ENCODE peak calls at places on chromosomes 7 and 10, in eight cellular contexts. F, E, N, L, U, A, W and M are unnamed samples.

GRCh38 chr7:150854066-150855000 is 2.0 kb downstream of the AOC1 start:
- DNase-seq in F (no peak), E (no peak), N (no peak), L (no peak), U (no peak), A (no peak), W (no peak), M (no peak)

GRCh38 chr7:27972272-27972671 is 208.3 kb downstream of the JAZF1 start:
- DNase-seq in F (no peak), E (peak; percentile 7), N (no peak), L (no peak), U (no peak), A (no peak), W (no peak), M (no peak)

GRCh38 chr7:47574473-47575328 is 7.2 kb downstream of the TNS3 start:
- DNase-seq in F (peak; percentile 59), E (no peak), N (no peak), L (no peak), U (peak; percentile 75), A (peak; percentile 40), W (peak; percentile 66), M (no peak)

GRCh38 chr10:61825617-61826016 is 75.9 kb upstream of the ARID5B start:
- DNase-seq in F (no peak), E (no peak), N (no peak), L (no peak), U (no peak), A (no peak), W (no peak), M (no peak)

GRCh38 chr10:132208489-132209050 is 21.8 kb downstream of the DPYSL4 start:
- DNase-seq in F (no peak), E (no peak), N (peak; percentile 56), L (no peak), U (no peak), A (no peak), W (peak; percentile 86), M (no peak)

GRCh38 chr7:153401795-153402720 is 642.5 kb downstream of the ACTR3B start:
- DNase-seq in F (no peak), E (no peak), N (no peak), L (no peak), U (no peak), A (no peak), W (no peak), M (no peak)

GRCh38 chr7:74029094-74029785 is 1.3 kb downstream of the ELN start:
- DNase-seq in F (no peak), E (no peak), N (peak; percentile 67), L (no peak), U (no peak), A (no peak), W (peak; percentile 53), M (no peak)

GRCh38 chr10:31204090-31204489 is 114.9 kb upstream of the ZEB1 start:
- DNase-seq in F (no peak), E (no peak), N (no peak), L (no peak), U (no peak), A (no peak), W (peak; percentile 72), M (no peak)

GRCh38 chr7:6443372-6443941 is 4.3 kb downstream of the DAGLB start:
- DNase-seq in F (peak; percentile 59), E (no peak), N (no peak), L (no peak), U (no peak), A (no peak), W (peak; percentile 3), M (no peak)

GRCh38 chr7:6438427-6438826 is 9.3 kb downstream of the DAGLB start:
- DNase-seq in F (no peak), E (no peak), N (no peak), L (no peak), U (no peak), A (no peak), W (no peak), M (no peak)

GRCh38 chr7:6440381-6440780 is 7.4 kb downstream of the DAGLB start:
- DNase-seq in F (no peak), E (no peak), N (no peak), L (no peak), U (no peak), A (no peak), W (no peak), M (no peak)

GRCh38 chr7:6444516-6445269 is 3.1 kb downstream of the DAGLB start:
- DNase-seq in F (no peak), E (no peak), N (no peak), L (no peak), U (no peak), A (no peak), W (no peak), M (no peak)

GRCh38 chr7:6442114-6442513 is 5.6 kb downstream of the DAGLB start:
- DNase-seq in F (no peak), E (no peak), N (no peak), L (no peak), U (no peak), A (no peak), W (no peak), M (no peak)
- TF ChIP-seq POLR2A in F (no peak), E (no peak), N (no peak), L (no peak), U (no peak), A (no peak), W (no peak), M (no peak)

GRCh38 chr10:57338823-57339558 is 928.7 kb downstream of the IPMK start:
- DNase-seq in F (no peak), E (peak; percentile 20), N (no peak), L (no peak), U (no peak), A (no peak), W (no peak), M (no peak)

GRCh38 chr10:57336339-57336738 is 931.4 kb downstream of the IPMK start:
- DNase-seq in F (no peak), E (no peak), N (no peak), L (no peak), U (no peak), A (no peak), W (no peak), M (no peak)

GRCh38 chr10:57336865-57337264 is 930.8 kb downstream of the IPMK start:
- DNase-seq in F (no peak), E (no peak), N (peak; percentile 67), L (no peak), U (no peak), A (no peak), W (no peak), M (peak; percentile 40)

GRCh38 chr10:57333880-57334279 is 933.8 kb downstream of the IPMK start:
- DNase-seq in F (no peak), E (no peak), N (no peak), L (no peak), U (no peak), A (no peak), W (no peak), M (no peak)
- TF ChIP-seq POLR2A in F (no peak), E (no peak), N (no peak), L (no peak), U (no peak), A (no peak), W (no peak), M (no peak)

DNA sequence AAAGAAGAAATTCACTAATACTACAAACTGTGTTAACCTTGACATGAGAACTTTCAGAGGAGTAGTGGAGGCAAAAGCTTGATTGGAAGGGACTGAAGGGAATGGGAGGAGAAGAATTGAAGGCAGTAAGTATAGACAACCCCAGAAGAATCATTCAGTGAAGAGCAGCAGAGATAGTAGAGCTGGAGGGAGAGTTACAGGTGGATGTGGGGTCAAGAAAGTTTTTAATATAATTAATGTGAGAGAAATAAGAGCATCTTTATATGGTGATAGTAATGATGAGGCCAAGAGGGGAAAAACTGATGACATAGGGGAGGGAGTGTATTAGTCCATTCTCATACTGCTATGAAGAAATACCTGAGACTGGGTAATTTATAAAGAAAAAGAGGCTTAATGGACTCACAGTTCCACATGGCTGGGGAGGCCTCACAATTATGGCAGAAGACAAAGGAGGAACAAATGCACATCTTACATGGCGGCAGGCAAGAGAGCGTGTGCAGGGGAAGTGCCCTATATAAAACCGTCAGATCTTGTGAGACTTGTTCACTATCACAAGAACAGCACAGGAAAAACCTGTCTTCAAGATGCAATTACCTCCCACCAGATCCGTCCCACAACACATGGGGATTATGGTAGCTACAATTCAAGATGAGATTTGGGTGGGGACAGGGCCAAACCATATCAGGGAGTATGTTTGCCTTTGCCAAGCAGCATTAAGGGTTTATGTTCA is 88.3 kb upstream of the PIK3CG start:
- DNase-seq in F (no peak), E (no peak), N (no peak), L (no peak), U (no peak), A (no peak), W (no peak), M (no peak)
- TF ChIP-seq POLR2A in F (no peak), E (no peak), N (no peak), L (no peak), U (no peak), A (no peak), W (no peak), M (no peak)

GRCh38 chr10:101568054-101568745 is 19.9 kb downstream of the POLL start:
- DNase-seq in F (no peak), E (no peak), N (no peak), L (no peak), U (no peak), A (no peak), W (no peak), M (no peak)

GRCh38 chr10:101570764-101571572 is 17.1 kb downstream of the POLL start:
- DNase-seq in F (no peak), E (peak; percentile 62), N (peak; percentile 63), L (no peak), U (no peak), A (no peak), W (no peak), M (no peak)

GRCh38 chr10:101569465-101569837 is 18.6 kb downstream of the POLL start:
- DNase-seq in F (no peak), E (no peak), N (peak; percentile 59), L (no peak), U (no peak), A (no peak), W (no peak), M (no peak)

GRCh38 chr10:101571573-101571925 is 16.5 kb downstream of the POLL start:
- DNase-seq in F (no peak), E (no peak), N (no peak), L (no peak), U (no peak), A (no peak), W (no peak), M (no peak)

DNA sequence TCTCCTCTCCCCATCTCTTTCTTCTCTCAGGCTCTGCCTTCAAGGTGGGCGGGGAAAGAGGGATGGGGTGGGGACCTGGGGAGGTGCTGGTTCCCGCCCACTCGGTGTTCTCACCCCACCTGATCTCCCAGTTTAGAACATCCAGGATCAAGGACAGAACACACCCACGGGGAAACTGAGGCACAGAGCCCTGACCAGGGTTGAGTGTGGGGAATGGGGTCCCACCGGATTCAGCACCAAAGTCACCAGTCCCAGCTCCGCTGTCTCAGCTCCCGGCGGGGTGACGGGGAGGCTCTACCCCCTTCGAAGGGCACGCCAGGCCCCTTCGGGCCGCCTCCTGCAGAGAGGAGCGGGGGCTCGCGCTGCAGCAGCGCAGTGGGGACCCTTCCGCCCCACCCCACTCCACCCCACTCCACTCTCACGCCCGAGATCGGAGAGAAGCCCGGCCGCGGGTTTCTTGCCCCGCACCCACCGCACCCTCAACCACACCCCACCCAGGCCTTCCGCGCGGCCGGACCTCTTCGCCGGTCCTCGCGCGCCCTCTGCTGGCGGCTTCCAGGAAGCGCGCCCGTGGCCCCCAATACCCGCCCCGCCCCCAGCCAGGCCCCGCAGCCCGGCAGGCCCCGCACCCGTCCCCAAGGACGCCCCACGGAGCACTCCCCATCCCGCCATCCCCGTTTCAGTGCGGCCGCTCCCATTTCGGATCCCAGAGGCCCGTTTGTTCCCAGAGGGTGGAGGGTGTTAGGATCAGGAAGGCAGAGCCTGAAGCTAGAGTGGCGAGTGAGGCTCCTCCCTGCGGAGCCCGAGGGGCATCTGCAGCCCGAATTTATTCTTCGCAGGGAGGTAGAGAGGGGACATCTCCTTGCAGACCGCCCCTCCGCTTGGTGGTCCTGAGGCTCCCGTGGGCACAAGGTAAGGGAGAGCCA is 18.0 kb downstream of the POLL start:
- DNase-seq in F (peak; percentile 55), E (peak; percentile 89), N (peak; percentile 96), L (peak; percentile 64), U (peak; percentile 87), A (peak; percentile 88), W (peak; percentile 86), M (peak; percentile 82)
- TF ChIP-seq POLR2A in F (no peak), E (peak; percentile 26), N (no peak), L (no peak), U (no peak), A (no peak), W (no peak), M (no peak)